ENCODE peak calls at places on chromosome 14, in nine cellular contexts. R, I, L, N, B, G, U, D and C are unnamed samples.

GRCh38 chr14:79564371-79564770 is 646.9 kb downstream of the DIO2 start:
- DNase-seq in U (no peak), N (no peak), I (peak; percentile 78), R (no peak), D (no peak), G (no peak), B (no peak), L (no peak), C (no peak)

GRCh38 chr14:39668449-39668848 is 236.2 kb upstream of the FBXO33 start:
- DNase-seq in U (no peak), D (no peak), I (no peak), L (no peak), R (no peak), B (no peak), N (peak; percentile 34), G (no peak), C (peak; percentile 9)

GRCh38 chr14:37945959-37946358 is 261.7 kb upstream of the SSTR1 start:
- DNase-seq in R (no peak), N (no peak), D (no peak), L (no peak), G (no peak), U (no peak), I (no peak), B (no peak), C (no peak)

GRCh38 chr14:53610947-53611346 is 345.7 kb downstream of the BMP4 start:
- DNase-seq in D (no peak), N (no peak), G (no peak), B (no peak), U (no peak), I (no peak), R (no peak), L (no peak), C (no peak)

GRCh38 chr14:102396531-102396930 is 33.8 kb downstream of the TECPR2 start:
- DNase-seq in U (no peak), L (no peak), B (no peak), G (no peak), D (no peak), I (no peak), N (no peak), R (no peak), C (no peak)

GRCh38 chr14:90717916-90718315 is 98.3 kb downstream of the TTC7B start:
- DNase-seq in I (peak; percentile 14), D (no peak), L (no peak), U (no peak), N (peak; percentile 13), R (no peak), B (no peak), G (no peak), C (no peak)

GRCh38 chr14:90558983-90559590 is 162.3 kb downstream of the CALM1 start:
- DNase-seq in N (no peak), U (no peak), D (no peak), I (no peak), B (no peak), G (no peak), L (no peak), R (no peak), C (no peak)

GRCh38 chr14:92670177-92670576 is 78.2 kb downstream of the LGMN start:
- DNase-seq in N (peak; percentile 13), G (no peak), D (no peak), R (no peak), I (no peak), U (peak; percentile 40), B (peak; percentile 52), L (no peak), C (peak; percentile 63)

GRCh38 chr14:89424241-89424640 is 7.2 kb upstream of the FOXN3 start:
- DNase-seq in D (no peak), L (no peak), I (no peak), U (no peak), R (no peak), B (no peak), G (no peak), N (no peak), C (no peak)

GRCh38 chr14:68718033-68718725 is 74.7 kb downstream of the ZFP36L1 start:
- DNase-seq in I (no peak), D (no peak), U (peak; percentile 37), L (no peak), G (no peak), B (no peak), N (no peak), R (no peak), C (peak; percentile 33)

GRCh38 chr14:100607611-100607956 is 20.4 kb upstream of the BEGAIN start:
- DNase-seq in L (no peak), B (peak; percentile 27), D (no peak), G (no peak), N (no peak), R (no peak), U (no peak), I (no peak), C (no peak)

GRCh38 chr14:96156804-96157760 is 47.6 kb upstream of the BDKRB2 start:
- DNase-seq in R (peak; percentile 13), B (peak; percentile 50), N (no peak), D (no peak), U (no peak), G (no peak), I (no peak), L (no peak), C (no peak)

GRCh38 chr14:62138593-62138992 is 376.4 kb downstream of the SNAPC1 start:
- DNase-seq in N (peak; percentile 8), L (no peak), U (no peak), I (no peak), R (no peak), G (no peak), D (no peak), B (no peak), C (no peak)

GRCh38 chr14:94126800-94127199 is 2.6 kb downstream of the IFI27L2 start:
- DNase-seq in U (no peak), I (no peak), D (no peak), R (no peak), N (no peak), L (no peak), B (no peak), G (no peak), C (no peak)

GRCh38 chr14:61598980-61599379 is 96.3 kb upstream of the HIF1A start:
- DNase-seq in N (peak; percentile 28), U (no peak), G (peak; percentile 65), L (no peak), R (no peak), I (no peak), D (no peak), B (no peak), C (peak; percentile 41)

GRCh38 chr14:20697273-20698017 is 8.9 kb downstream of the ANG start:
- DNase-seq in N (peak; percentile 76), G (peak; percentile 53), U (peak; percentile 73), R (peak; percentile 76), L (peak; percentile 34), I (peak; percentile 78), D (peak; percentile 18), B (peak; percentile 59), C (peak; percentile 78)

GRCh38 chr14:100147181-100147631 is 12.2 kb downstream of the DEGS2 start:
- DNase-seq in L (peak; percentile 19), R (no peak), I (no peak), G (no peak), B (peak; percentile 26), D (peak; percentile 40), N (no peak), U (peak; percentile 72), C (peak; percentile 49)

GRCh38 chr14:95210699-95211098 is 53.4 kb upstream of the DICER1 start:
- DNase-seq in L (no peak), D (no peak), R (no peak), N (no peak), U (no peak), I (no peak), G (no peak), B (no peak), C (no peak)

GRCh38 chr14:66010695-66011094 is 475.5 kb upstream of the CCDC196 start:
- DNase-seq in N (no peak), D (no peak), R (no peak), I (no peak), G (no peak), L (no peak), U (no peak), B (no peak), C (no peak)

GRCh38 chr14:101185946-101186345 is 282.4 kb upstream of the RTL1 start:
- DNase-seq in U (no peak), B (peak; percentile 8), G (no peak), L (no peak), D (no peak), I (no peak), R (no peak), N (no peak), C (no peak)

GRCh38 chr14:100887728-100888335 is 15.7 kb downstream of the RTL1 start:
- DNase-seq in G (no peak), I (no peak), U (no peak), D (peak; percentile 14), R (no peak), N (no peak), B (no peak), L (no peak), C (no peak)

GRCh38 chr14:36300337-36300736 is 20.1 kb downstream of the MBIP start:
- DNase-seq in N (peak; percentile 17), R (no peak), G (no peak), U (no peak), I (no peak), D (no peak), L (no peak), B (no peak), C (no peak)

GRCh38 chr14:58048219-58048618 is 103.8 kb downstream of the ARMH4 start:
- DNase-seq in U (no peak), N (no peak), R (no peak), D (no peak), G (no peak), I (no peak), B (peak; percentile 16), L (no peak), C (no peak)

GRCh38 chr14:100815478-100816285 is 10.2 kb upstream of the MEG3 start:
- DNase-seq in D (no peak), B (no peak), R (no peak), N (peak; percentile 44), I (peak; percentile 43), U (no peak), G (no peak), L (no peak), C (no peak)

GRCh38 chr14:76953196-76953945 is 75.1 kb downstream of the IRF2BPL start:
- DNase-seq in R (no peak), I (peak; percentile 64), N (peak; percentile 84), L (no peak), B (peak; percentile 52), D (no peak), U (peak; percentile 77), G (no peak), C (peak; percentile 57)

GRCh38 chr14:86057018-86057667 is 527.2 kb downstream of the FLRT2 start:
- DNase-seq in N (peak; percentile 6), D (peak; percentile 48), L (no peak), R (no peak), B (peak; percentile 3), G (peak; percentile 7), I (no peak), U (peak; percentile 25), C (peak; percentile 16)

GRCh38 chr14:96221109-96221650 is 16.5 kb downstream of the BDKRB2 start:
- DNase-seq in N (no peak), I (no peak), L (no peak), R (no peak), D (no peak), B (no peak), G (no peak), U (no peak), C (no peak)

GRCh38 chr14:73850940-73851339 is 691 bp upstream of the PTGR2 start:
- DNase-seq in U (no peak), R (no peak), B (no peak), I (no peak), N (peak; percentile 27), L (no peak), D (no peak), G (no peak), C (no peak)

GRCh38 chr14:61493239-61493638 is 171.9 kb downstream of the PRKCH start:
- DNase-seq in L (no peak), R (no peak), U (no peak), I (peak; percentile 83), D (no peak), B (no peak), G (no peak), N (peak; percentile 87), C (no peak)

GRCh38 chr14:90061849-90062794 is at the start of gene KCNK13:
- DNase-seq in B (peak; percentile 74), L (no peak), G (no peak), I (no peak), D (peak; percentile 89), N (no peak), U (peak; percentile 23), R (peak; percentile 48), C (no peak)

GRCh38 chr14:96016761-96017160 is 22.4 kb upstream of the C14orf132 start:
- DNase-seq in L (no peak), N (no peak), G (no peak), D (peak; percentile 90), R (no peak), I (no peak), U (no peak), B (no peak), C (no peak)